ENCODE peak calls at places on chromosome 1, in ten cellular contexts. Q is body of pancreas, P is adrenal gland, B is stomach, Z is ovary, C is HCT116, X is prostate gland, M is uterus, D is heart left ventricle, Y is transverse colon. N is an unnamed sample.
A peak's percentile ranks its signal among the peaks of the same experiment; 100 is the strongest.

GRCh38 chr1:150577557-150578277 is 1.7 kb downstream of the MCL1 start:
- DNase-seq in Q (no peak), P (no peak), B (no peak), Z (peak; percentile 2), C (no peak), X (no peak), M (no peak), D (no peak), Y (no peak), N (no peak)

GRCh38 chr1:8423702-8424538 is 106.0 kb downstream of the SLC45A1 start:
- DNase-seq in Q (peak; percentile 53), P (peak; percentile 54), B (peak; percentile 63), Z (peak; percentile 58), C (peak; percentile 36), X (no peak), M (peak; percentile 62), D (peak; percentile 74), Y (peak; percentile 63), N (peak; percentile 65)

GRCh38 chr1:204578867-204579664 is 62.9 kb downstream of the MDM4 start:
- DNase-seq in Q (no peak), P (peak; percentile 21), B (peak; percentile 31), Z (peak; percentile 38), C (no peak), X (peak; percentile 5), M (peak; percentile 25), D (peak; percentile 72), Y (peak; percentile 42), N (no peak)

GRCh38 chr1:245051349-245052221 is 103.2 kb upstream of the KIF26B start:
- DNase-seq in Q (peak; percentile 29), P (peak; percentile 26), B (peak; percentile 35), Z (peak; percentile 39), C (no peak), X (no peak), M (no peak), D (no peak), Y (no peak), N (peak; percentile 64)

GRCh38 chr1:91809267-91809666 is 76.7 kb downstream of the TGFBR3 start:
- DNase-seq in Q (no peak), P (no peak), B (no peak), Z (no peak), C (no peak), X (no peak), M (no peak), D (no peak), Y (no peak), N (no peak)

GRCh38 chr1:101025283-101025679 is 303 bp downstream of the DPH5 start:
- DNase-seq in Q (no peak), P (no peak), B (no peak), Z (no peak), C (no peak), X (no peak), M (no peak), D (no peak), Y (peak; percentile 11), N (no peak)

GRCh38 chr1:25782608-25783201 is 17.3 kb upstream of the SELENON start:
- DNase-seq in Q (peak; percentile 81), P (no peak), B (peak; percentile 43), Z (no peak), C (no peak), X (no peak), M (no peak), D (no peak), Y (no peak), N (no peak)

GRCh38 chr1:156677616-156678596 is 699 bp upstream of the NES start:
- DNase-seq in Q (peak; percentile 55), P (peak; percentile 48), B (peak; percentile 54), Z (peak; percentile 54), C (no peak), X (no peak), M (peak; percentile 80), D (peak; percentile 83), Y (peak; percentile 56), N (no peak)

GRCh38 chr1:175341631-175342429 is 149.3 kb upstream of the KIAA0040 start:
- DNase-seq in Q (peak; percentile 63), P (no peak), B (no peak), Z (no peak), C (no peak), X (peak; percentile 34), M (no peak), D (no peak), Y (no peak), N (peak; percentile 65)

GRCh38 chr1:172206256-172206655 is 214.2 kb upstream of the C1orf105 start:
- DNase-seq in Q (no peak), P (no peak), B (no peak), Z (no peak), C (no peak), X (no peak), M (no peak), D (no peak), Y (no peak), N (no peak)

DNA sequence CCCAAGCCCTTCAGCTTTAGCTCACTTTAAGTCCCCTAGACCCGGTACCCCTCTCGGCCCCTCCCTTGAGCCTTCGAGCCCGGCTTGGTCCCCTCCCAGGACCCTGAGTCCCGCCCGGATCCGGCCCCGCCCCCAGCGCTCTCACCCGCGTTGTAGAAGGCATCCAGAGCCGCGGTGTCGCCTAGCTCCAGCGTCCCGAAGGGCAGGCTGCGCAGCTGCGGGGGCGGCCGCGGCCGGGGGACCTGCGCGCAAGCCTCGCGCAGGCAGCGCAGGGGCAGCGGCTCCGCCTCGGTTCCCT is 699 bp downstream of the MAP3K6 start:
- DNase-seq in Q (peak; percentile 77), P (peak; percentile 83), B (peak; percentile 82), Z (peak; percentile 81), C (peak; percentile 51), X (peak; percentile 81), M (peak; percentile 86), D (peak; percentile 95), Y (peak; percentile 86), N (peak; percentile 84)
- TF ChIP-seq POLR2A in Q (no peak), P (peak; percentile 14), B (no peak), Z (no peak), C (peak; percentile 22), X (peak; percentile 54), M (peak; percentile 57), D (no peak), Y (no peak), N (no peak)

GRCh38 chr1:3075666-3076387 is 6.8 kb downstream of the PRDM16 start:
- DNase-seq in Q (no peak), P (no peak), B (no peak), Z (no peak), C (no peak), X (no peak), M (no peak), D (no peak), Y (no peak), N (no peak)

GRCh38 chr1:3073520-3074296 is 4.7 kb downstream of the PRDM16 start:
- DNase-seq in Q (peak; percentile 62), P (no peak), B (no peak), Z (no peak), C (no peak), X (no peak), M (no peak), D (peak; percentile 44), Y (no peak), N (no peak)

GRCh38 chr1:3072948-3073519 is 4.0 kb downstream of the PRDM16 start:
- DNase-seq in Q (no peak), P (no peak), B (no peak), Z (no peak), C (no peak), X (no peak), M (no peak), D (peak; percentile 64), Y (no peak), N (no peak)

GRCh38 chr1:3074800-3075199 is 5.8 kb downstream of the PRDM16 start:
- DNase-seq in Q (peak; percentile 73), P (no peak), B (peak; percentile 77), Z (no peak), C (no peak), X (no peak), M (no peak), D (no peak), Y (no peak), N (no peak)

DNA sequence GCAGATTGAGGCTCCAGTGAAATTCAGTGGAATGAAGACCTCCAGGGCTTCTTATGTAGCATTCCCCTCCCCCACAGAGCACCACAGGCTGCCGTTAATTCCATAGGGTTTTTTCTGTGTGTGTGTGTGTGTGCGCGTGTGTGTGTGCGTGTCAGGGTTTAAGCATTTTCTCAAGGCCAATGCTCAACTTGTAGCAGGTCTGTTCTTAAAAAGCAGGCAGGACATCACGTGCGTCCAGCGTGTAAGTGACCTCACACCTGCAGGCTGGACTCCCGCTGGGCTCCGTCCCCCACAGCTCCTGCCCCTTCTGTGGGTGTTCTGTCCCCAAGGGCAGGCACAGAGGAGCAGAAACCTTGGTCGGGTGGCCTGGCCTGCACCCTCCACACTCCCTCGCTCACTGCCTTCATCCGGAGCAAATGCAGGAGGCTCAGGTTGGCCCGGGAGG is 5.3 kb downstream of the PRDM16 start:
- DNase-seq in Q (peak; percentile 84), P (no peak), B (peak; percentile 78), Z (no peak), C (no peak), X (no peak), M (no peak), D (no peak), Y (no peak), N (no peak)
- H3K4me3 ChIP-seq in Q (no peak overlapping the region), P (no peak overlapping the region), B (peak overlapping the region; percentile 93), Z (no peak overlapping the region), C (no peak overlapping the region), X (no peak overlapping the region), M (no peak overlapping the region), D (no peak overlapping the region), Y (no peak overlapping the region), N (no peak overlapping the region)

DNA sequence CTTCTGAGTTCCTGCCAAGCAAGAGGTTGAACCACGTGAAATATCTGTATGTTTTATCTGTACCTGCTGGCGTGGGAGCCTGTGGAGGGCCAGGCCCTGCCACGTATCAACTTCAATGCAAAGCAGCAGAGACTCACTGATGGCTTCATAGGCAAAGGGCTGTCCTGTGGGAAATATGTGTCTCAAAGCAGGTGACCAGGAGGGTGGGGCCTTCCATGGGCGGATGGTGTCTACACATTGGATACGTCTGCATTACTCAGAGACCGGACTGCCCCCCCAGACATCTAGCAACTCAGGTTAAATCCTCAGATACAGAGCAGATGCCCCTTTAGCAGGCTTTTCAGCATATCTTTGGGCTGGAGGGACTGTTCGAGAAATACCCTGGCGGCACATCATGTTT is 210.8 kb upstream of the C1orf174 start:
- DNase-seq in Q (no peak), P (no peak), B (no peak), Z (no peak), C (no peak), X (no peak), M (no peak), D (no peak), Y (no peak), N (peak; percentile 3)
- H3K9me3 ChIP-seq in Q (peaks cover 5% of the 10 kb centered on the region), P (no peaks in the 10 kb centered on the region), B (no peaks in the 10 kb centered on the region), Z (no peaks in the 10 kb centered on the region), C (no peaks in the 10 kb centered on the region), X (no peaks in the 10 kb centered on the region), M (no peaks in the 10 kb centered on the region), D (no peaks in the 10 kb centered on the region), Y (no peaks in the 10 kb centered on the region), N (no peaks in the 10 kb centered on the region)

DNA sequence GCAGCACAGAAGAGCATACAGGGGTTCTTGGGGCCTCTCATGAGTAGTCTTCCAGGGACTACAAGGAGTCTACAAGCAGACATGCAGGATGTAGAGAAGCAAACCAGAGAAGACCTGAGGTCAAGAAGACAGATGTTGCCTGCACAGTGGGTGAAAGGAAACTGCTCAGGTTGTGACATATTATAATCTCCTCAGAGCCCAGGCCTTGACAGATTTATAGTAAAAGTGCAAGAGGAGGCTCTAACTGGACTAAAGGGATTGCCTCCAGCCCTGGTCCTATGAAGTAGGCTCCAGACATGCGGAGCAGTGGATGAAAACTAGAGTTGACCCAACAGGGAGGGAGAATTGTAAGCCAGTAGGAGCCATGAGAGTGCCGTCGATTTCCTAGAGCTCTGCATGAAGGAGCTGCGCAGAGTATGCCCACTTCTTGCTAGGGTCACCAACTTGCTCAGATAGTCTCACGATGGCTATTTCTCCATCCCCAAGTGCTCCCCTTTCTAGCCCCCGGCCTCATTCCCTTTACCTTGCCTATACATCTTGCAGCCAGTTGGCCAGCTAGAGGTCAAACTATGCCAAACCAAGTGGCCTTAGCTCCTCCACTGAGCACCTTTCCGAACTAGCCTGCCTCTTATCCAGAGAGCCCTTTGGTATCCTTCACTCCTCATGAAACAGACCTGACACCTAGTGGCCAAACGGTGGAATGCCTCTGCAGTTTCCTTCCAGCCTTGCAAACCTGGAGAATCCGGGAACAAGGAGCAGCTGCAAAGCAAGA is 36.2 kb upstream of the IPO9 start:
- DNase-seq in Q (peak; percentile 84), P (peak; percentile 75), B (peak; percentile 81), Z (peak; percentile 70), C (peak; percentile 70), X (peak; percentile 71), M (peak; percentile 79), D (no peak), Y (peak; percentile 78), N (peak; percentile 61)
- TF ChIP-seq POLR2A in Q (no peak), P (no peak), B (no peak), Z (no peak), C (no peak), X (no peak), M (no peak), D (no peak), Y (no peak), N (no peak)